ENCODE peak calls at places on chromosome 19, in five cellular contexts. One of them, this sample, is unnamed.
A peak's percentile ranks its signal among the peaks of the same experiment; 100 is the strongest.

GRCh38 chr19:15108145-15108844 is 1.1 kb downstream of the SYDE1 start:
- DNase-seq in left lung: no peak
- DNase-seq in CD4-positive, CD25-positive, alpha-beta regulatory T cell: no peak
- DNase-seq in AG04450: no peak
- DNase-seq in CD8-positive, alpha-beta T cell: no peak
- DNase-seq in this sample: no peak

GRCh38 chr19:46963093-46963734 is 56.4 kb upstream of the NPAS1 start:
- DNase-seq in left lung: no peak
- DNase-seq in CD4-positive, CD25-positive, alpha-beta regulatory T cell: no peak
- DNase-seq in AG04450: peak; percentile 66
- DNase-seq in CD8-positive, alpha-beta T cell: no peak
- DNase-seq in this sample: no peak

GRCh38 chr19:24040621-24041020 is 46.4 kb upstream of the ZNF254 start:
- DNase-seq in left lung: no peak
- DNase-seq in CD4-positive, CD25-positive, alpha-beta regulatory T cell: no peak
- DNase-seq in AG04450: no peak
- DNase-seq in CD8-positive, alpha-beta T cell: no peak
- DNase-seq in this sample: no peak

GRCh38 chr19:6423499-6424189 is 967 bp downstream of the KHSRP start:
- DNase-seq in left lung: no peak
- DNase-seq in CD4-positive, CD25-positive, alpha-beta regulatory T cell: no peak
- DNase-seq in AG04450: no peak
- DNase-seq in CD8-positive, alpha-beta T cell: peak; percentile 26
- DNase-seq in this sample: no peak

GRCh38 chr19:294341-294818 is 3.2 kb upstream of the PLPP2 start:
- DNase-seq in left lung: no peak
- DNase-seq in CD4-positive, CD25-positive, alpha-beta regulatory T cell: no peak
- DNase-seq in AG04450: no peak
- DNase-seq in CD8-positive, alpha-beta T cell: no peak
- DNase-seq in this sample: peak; percentile 63

GRCh38 chr19:38039966-38040365 is 133.0 kb downstream of the SIPA1L3 start:
- DNase-seq in left lung: no peak
- DNase-seq in CD4-positive, CD25-positive, alpha-beta regulatory T cell: no peak
- DNase-seq in AG04450: peak; percentile 55
- DNase-seq in CD8-positive, alpha-beta T cell: no peak
- DNase-seq in this sample: no peak

GRCh38 chr19:40691421-40692211 is 1.2 kb upstream of the NUMBL start:
- DNase-seq in left lung: no peak
- DNase-seq in CD4-positive, CD25-positive, alpha-beta regulatory T cell: no peak
- DNase-seq in AG04450: no peak
- DNase-seq in CD8-positive, alpha-beta T cell: no peak
- DNase-seq in this sample: no peak

GRCh38 chr19:33098023-33098652 is 17.2 kb downstream of the GPATCH1 start:
- DNase-seq in left lung: no peak
- DNase-seq in CD4-positive, CD25-positive, alpha-beta regulatory T cell: no peak
- DNase-seq in AG04450: no peak
- DNase-seq in CD8-positive, alpha-beta T cell: no peak
- DNase-seq in this sample: no peak

GRCh38 chr19:58305932-58306323 is 751 bp downstream of the ERVK3-1 start:
- DNase-seq in left lung: no peak
- DNase-seq in CD4-positive, CD25-positive, alpha-beta regulatory T cell: no peak
- DNase-seq in AG04450: no peak
- DNase-seq in CD8-positive, alpha-beta T cell: no peak
- DNase-seq in this sample: no peak

GRCh38 chr19:55146078-55146647 is 2.8 kb downstream of the TNNT1 start:
- DNase-seq in left lung: no peak
- DNase-seq in CD4-positive, CD25-positive, alpha-beta regulatory T cell: no peak
- DNase-seq in AG04450: no peak
- DNase-seq in CD8-positive, alpha-beta T cell: peak; percentile 26
- DNase-seq in this sample: no peak

GRCh38 chr19:33558846-33559245 is 37.3 kb upstream of the PEPD start:
- DNase-seq in left lung: no peak
- DNase-seq in CD4-positive, CD25-positive, alpha-beta regulatory T cell: no peak
- DNase-seq in AG04450: no peak
- DNase-seq in CD8-positive, alpha-beta T cell: no peak
- DNase-seq in this sample: peak; percentile 26

GRCh38 chr19:42634409-42635232 is 39.9 kb upstream of the CEACAM8 start:
- DNase-seq in left lung: no peak
- DNase-seq in CD4-positive, CD25-positive, alpha-beta regulatory T cell: peak; percentile 4
- DNase-seq in AG04450: no peak
- DNase-seq in CD8-positive, alpha-beta T cell: no peak
- DNase-seq in this sample: no peak

GRCh38 chr19:23787106-23787505 is 28.4 kb upstream of the ZNF681 start:
- DNase-seq in left lung: no peak
- DNase-seq in CD4-positive, CD25-positive, alpha-beta regulatory T cell: no peak
- DNase-seq in AG04450: no peak
- DNase-seq in CD8-positive, alpha-beta T cell: no peak
- DNase-seq in this sample: no peak

GRCh38 chr19:55053735-55054134 is 9.2 kb downstream of the RDH13 start:
- DNase-seq in left lung: no peak
- DNase-seq in CD4-positive, CD25-positive, alpha-beta regulatory T cell: no peak
- DNase-seq in AG04450: no peak
- DNase-seq in CD8-positive, alpha-beta T cell: no peak
- DNase-seq in this sample: no peak

GRCh38 chr19:28864024-28864503 is 348.9 kb downstream of the UQCRFS1 start:
- DNase-seq in left lung: no peak
- DNase-seq in CD4-positive, CD25-positive, alpha-beta regulatory T cell: no peak
- DNase-seq in AG04450: no peak
- DNase-seq in CD8-positive, alpha-beta T cell: no peak
- DNase-seq in this sample: no peak

GRCh38 chr19:16457195-16457953 is 14.4 kb downstream of the EPS15L1 start:
- DNase-seq in left lung: no peak
- DNase-seq in CD4-positive, CD25-positive, alpha-beta regulatory T cell: no peak
- DNase-seq in AG04450: no peak
- DNase-seq in CD8-positive, alpha-beta T cell: no peak
- DNase-seq in this sample: no peak

GRCh38 chr19:16542894-16543498 is 759 bp upstream of the CHERP start:
- DNase-seq in left lung: no peak
- DNase-seq in CD4-positive, CD25-positive, alpha-beta regulatory T cell: no peak
- DNase-seq in AG04450: no peak
- DNase-seq in CD8-positive, alpha-beta T cell: no peak
- DNase-seq in this sample: no peak

GRCh38 chr19:37309834-37310575 is 60.9 kb upstream of the ZNF527 start:
- DNase-seq in left lung: no peak
- DNase-seq in CD4-positive, CD25-positive, alpha-beta regulatory T cell: peak; percentile 42
- DNase-seq in AG04450: no peak
- DNase-seq in CD8-positive, alpha-beta T cell: no peak
- DNase-seq in this sample: no peak

GRCh38 chr19:52785506-52785905 is 1.1 kb downstream of the ZNF600 start:
- DNase-seq in left lung: no peak
- DNase-seq in CD4-positive, CD25-positive, alpha-beta regulatory T cell: no peak
- DNase-seq in AG04450: no peak
- DNase-seq in CD8-positive, alpha-beta T cell: no peak
- DNase-seq in this sample: peak; percentile 3

GRCh38 chr19:35223856-35224505 is 4.6 kb downstream of the FAM187B start:
- DNase-seq in left lung: no peak
- DNase-seq in CD4-positive, CD25-positive, alpha-beta regulatory T cell: no peak
- DNase-seq in AG04450: no peak
- DNase-seq in CD8-positive, alpha-beta T cell: no peak
- DNase-seq in this sample: peak; percentile 62

GRCh38 chr19:30208661-30209060 is 163.5 kb upstream of the ZNF536 start:
- DNase-seq in left lung: no peak
- DNase-seq in CD4-positive, CD25-positive, alpha-beta regulatory T cell: no peak
- DNase-seq in AG04450: no peak
- DNase-seq in CD8-positive, alpha-beta T cell: no peak
- DNase-seq in this sample: no peak

GRCh38 chr19:33434090-33434885 is 60.8 kb downstream of the CEBPG start:
- DNase-seq in left lung: peak; percentile 19
- DNase-seq in CD4-positive, CD25-positive, alpha-beta regulatory T cell: no peak
- DNase-seq in AG04450: no peak
- DNase-seq in CD8-positive, alpha-beta T cell: no peak
- DNase-seq in this sample: peak; percentile 55

GRCh38 chr19:52778811-52779210 is 7.8 kb downstream of the ZNF600 start:
- DNase-seq in left lung: no peak
- DNase-seq in CD4-positive, CD25-positive, alpha-beta regulatory T cell: no peak
- DNase-seq in AG04450: no peak
- DNase-seq in CD8-positive, alpha-beta T cell: peak; percentile 16
- DNase-seq in this sample: no peak

GRCh38 chr19:46620716-46621115 is 4.2 kb downstream of the PTGIR start:
- DNase-seq in left lung: no peak
- DNase-seq in CD4-positive, CD25-positive, alpha-beta regulatory T cell: no peak
- DNase-seq in AG04450: no peak
- DNase-seq in CD8-positive, alpha-beta T cell: no peak
- DNase-seq in this sample: no peak

GRCh38 chr19:42850981-42851717 is 28.4 kb downstream of the PSG1 start:
- DNase-seq in left lung: no peak
- DNase-seq in CD4-positive, CD25-positive, alpha-beta regulatory T cell: no peak
- DNase-seq in AG04450: peak; percentile 89
- DNase-seq in CD8-positive, alpha-beta T cell: no peak
- DNase-seq in this sample: no peak

GRCh38 chr19:48635966-48636858 is 967 bp downstream of the DBP start:
- DNase-seq in left lung: peak; percentile 63
- DNase-seq in CD4-positive, CD25-positive, alpha-beta regulatory T cell: peak; percentile 30
- DNase-seq in AG04450: no peak
- DNase-seq in CD8-positive, alpha-beta T cell: no peak
- DNase-seq in this sample: peak; percentile 85

GRCh38 chr19:38055655-38056521 is 148.9 kb downstream of the SIPA1L3 start:
- DNase-seq in left lung: no peak
- DNase-seq in CD4-positive, CD25-positive, alpha-beta regulatory T cell: no peak
- DNase-seq in AG04450: no peak
- DNase-seq in CD8-positive, alpha-beta T cell: peak; percentile 18
- DNase-seq in this sample: no peak

GRCh38 chr19:11446652-11447301 is 11.3 kb downstream of the PRKCSH start:
- DNase-seq in left lung: no peak
- DNase-seq in CD4-positive, CD25-positive, alpha-beta regulatory T cell: peak; percentile 24
- DNase-seq in AG04450: no peak
- DNase-seq in CD8-positive, alpha-beta T cell: peak; percentile 57
- DNase-seq in this sample: peak; percentile 82

GRCh38 chr19:15300533-15301194 is 31.7 kb downstream of the BRD4 start:
- DNase-seq in left lung: no peak
- DNase-seq in CD4-positive, CD25-positive, alpha-beta regulatory T cell: no peak
- DNase-seq in AG04450: peak; percentile 71
- DNase-seq in CD8-positive, alpha-beta T cell: no peak
- DNase-seq in this sample: no peak

GRCh38 chr19:32676186-32676894 is 692 bp downstream of the RGS9BP start:
- DNase-seq in left lung: no peak
- DNase-seq in CD4-positive, CD25-positive, alpha-beta regulatory T cell: no peak
- DNase-seq in AG04450: no peak
- DNase-seq in CD8-positive, alpha-beta T cell: peak; percentile 25
- DNase-seq in this sample: peak; percentile 73

DNA sequence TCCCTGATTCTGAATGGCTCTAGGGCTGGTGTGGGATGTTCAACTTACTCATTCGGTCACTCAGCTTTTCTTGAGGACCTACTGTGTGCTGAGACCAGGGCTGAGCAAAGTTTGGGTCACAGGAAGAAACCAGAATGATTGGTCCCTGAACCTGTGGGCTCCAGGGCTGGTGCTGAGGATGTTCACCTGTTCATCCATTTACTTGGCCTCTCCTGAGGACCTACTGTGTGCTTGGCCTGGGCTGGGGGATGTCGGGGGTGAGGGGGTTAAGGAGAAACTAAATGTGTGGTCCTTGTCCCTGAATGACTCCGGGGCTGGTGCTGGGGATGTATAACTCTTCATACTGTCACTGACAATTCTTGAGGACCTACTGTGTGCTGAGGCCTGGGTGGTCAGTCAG is 10.3 kb downstream of the ZNF835 start:
- DNase-seq in left lung: no peak
- DNase-seq in CD4-positive, CD25-positive, alpha-beta regulatory T cell: no peak
- DNase-seq in AG04450: no peak
- DNase-seq in CD8-positive, alpha-beta T cell: no peak
- DNase-seq in this sample: no peak
- H3K27me3 ChIP-seq in left lung: no peaks in the 10 kb centered on the region
- H3K27me3 ChIP-seq in CD4-positive, CD25-positive, alpha-beta regulatory T cell: no peaks in the 10 kb centered on the region
- H3K27me3 ChIP-seq in AG04450: no peaks in the 10 kb centered on the region
- H3K27me3 ChIP-seq in CD8-positive, alpha-beta T cell: no peaks in the 10 kb centered on the region
- H3K27me3 ChIP-seq in this sample: no peaks in the 10 kb centered on the region

GRCh38 chr19:45408830-45409593 is 2.6 kb downstream of the POLR1G start:
- DNase-seq in left lung: no peak
- DNase-seq in CD4-positive, CD25-positive, alpha-beta regulatory T cell: no peak
- DNase-seq in AG04450: no peak
- DNase-seq in CD8-positive, alpha-beta T cell: no peak
- DNase-seq in this sample: no peak
- H3K4me3 ChIP-seq in left lung: no peak overlapping the region
- H3K4me3 ChIP-seq in CD4-positive, CD25-positive, alpha-beta regulatory T cell: no peak overlapping the region
- H3K4me3 ChIP-seq in AG04450: no peak overlapping the region
- H3K4me3 ChIP-seq in CD8-positive, alpha-beta T cell: no peak overlapping the region
- H3K4me3 ChIP-seq in this sample: no peak overlapping the region

GRCh38 chr19:50167314-50167721 is 4.2 kb upstream of the IZUMO2 start:
- DNase-seq in left lung: no peak
- DNase-seq in CD4-positive, CD25-positive, alpha-beta regulatory T cell: no peak
- DNase-seq in AG04450: no peak
- DNase-seq in CD8-positive, alpha-beta T cell: no peak
- DNase-seq in this sample: no peak
- H3K27me3 ChIP-seq in left lung: no peaks in the 10 kb centered on the region
- H3K27me3 ChIP-seq in CD4-positive, CD25-positive, alpha-beta regulatory T cell: no peaks in the 10 kb centered on the region
- H3K27me3 ChIP-seq in AG04450: no peaks in the 10 kb centered on the region
- H3K27me3 ChIP-seq in CD8-positive, alpha-beta T cell: no peaks in the 10 kb centered on the region
- H3K27me3 ChIP-seq in this sample: peaks cover 8% of the 10 kb centered on the region

DNA sequence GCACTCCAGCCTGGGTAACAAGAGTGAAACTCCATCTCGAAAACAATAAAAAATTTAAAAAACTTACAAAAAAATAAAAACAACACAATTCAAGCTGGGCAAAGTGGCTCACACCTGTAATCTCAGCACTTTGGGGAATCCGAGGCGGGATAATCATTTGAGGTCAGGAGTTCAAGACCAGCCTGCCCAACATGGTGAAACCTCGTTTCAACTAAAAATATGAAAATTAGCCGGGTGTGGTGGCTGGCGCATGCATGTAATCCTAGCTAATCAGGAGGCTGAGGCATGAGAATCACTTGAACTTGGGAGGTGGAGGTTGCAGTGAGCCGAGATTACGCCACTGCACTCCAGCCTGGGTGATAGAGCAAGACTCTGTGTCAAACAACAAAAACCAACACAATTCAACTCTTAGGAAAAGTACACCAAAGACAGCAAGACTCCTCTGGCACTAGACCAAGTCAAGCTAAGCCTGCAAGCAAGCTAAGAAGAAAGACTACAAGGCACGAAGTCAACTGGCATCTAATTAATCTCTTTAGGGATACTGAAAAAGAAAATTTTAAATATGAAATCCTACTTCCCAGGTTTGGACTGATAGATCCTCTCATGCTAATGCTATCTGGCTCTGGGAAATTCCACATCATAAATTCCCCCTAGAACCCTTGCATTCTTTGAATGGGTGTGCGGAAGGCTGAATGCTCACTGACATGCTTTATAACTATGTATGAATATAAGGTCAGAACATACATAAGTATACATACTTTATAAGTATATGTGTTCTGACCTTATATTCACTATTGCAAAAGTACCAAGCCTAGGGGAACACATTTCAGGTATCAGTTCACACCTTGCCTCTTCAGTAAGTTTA is 7.9 kb downstream of the PBX4 start:
- DNase-seq in left lung: no peak
- DNase-seq in CD4-positive, CD25-positive, alpha-beta regulatory T cell: no peak
- DNase-seq in AG04450: no peak
- DNase-seq in CD8-positive, alpha-beta T cell: no peak
- DNase-seq in this sample: no peak
- H3K4me3 ChIP-seq in left lung: no peak overlapping the region
- H3K4me3 ChIP-seq in CD4-positive, CD25-positive, alpha-beta regulatory T cell: no peak overlapping the region
- H3K4me3 ChIP-seq in AG04450: no peak overlapping the region
- H3K4me3 ChIP-seq in CD8-positive, alpha-beta T cell: no peak overlapping the region
- H3K4me3 ChIP-seq in this sample: no peak overlapping the region

This sample was measured in upper lobe of right lung.